ENCODE peak calls at places on chromosomes 6 and 20, in five cellular contexts. One of them, this sample, is unnamed.

GRCh38 chr6:1993049-1993448 is 252.4 kb downstream of the GMDS start:
- DNase-seq in A549: no peak
- DNase-seq in lower leg skin: no peak
- DNase-seq in foreskin fibroblast: no peak
- DNase-seq in astrocyte of the spinal cord: peak
- DNase-seq in this sample: peak

GRCh38 chr20:19867940-19868371 is 109.9 kb downstream of the RIN2 start:
- DNase-seq in A549: no peak
- DNase-seq in lower leg skin: no peak
- DNase-seq in foreskin fibroblast: no peak
- DNase-seq in astrocyte of the spinal cord: no peak
- DNase-seq in this sample: no peak

GRCh38 chr6:149963212-149963461 is 606 bp upstream of the ULBP1 start:
- DNase-seq in A549: peak
- DNase-seq in lower leg skin: no peak
- DNase-seq in foreskin fibroblast: peak
- DNase-seq in astrocyte of the spinal cord: peak
- DNase-seq in this sample: peak

GRCh38 chr20:49219924-49220831 is 962 bp downstream of the DDX27 start:
- DNase-seq in A549: no peak
- DNase-seq in lower leg skin: no peak
- DNase-seq in foreskin fibroblast: no peak
- DNase-seq in astrocyte of the spinal cord: no peak
- DNase-seq in this sample: no peak

GRCh38 chr6:63910863-63911665 is 275.5 kb downstream of the PHF3 start:
- DNase-seq in A549: no peak
- DNase-seq in lower leg skin: no peak
- DNase-seq in foreskin fibroblast: no peak
- DNase-seq in astrocyte of the spinal cord: no peak
- DNase-seq in this sample: peak

GRCh38 chr6:145569140-145569539 is 166.2 kb downstream of the EPM2A start:
- DNase-seq in A549: no peak
- DNase-seq in lower leg skin: no peak
- DNase-seq in foreskin fibroblast: peak
- DNase-seq in astrocyte of the spinal cord: peak
- DNase-seq in this sample: peak

GRCh38 chr20:61482425-61482887 is 230.4 kb downstream of the CDH4 start:
- DNase-seq in A549: no peak
- DNase-seq in lower leg skin: no peak
- DNase-seq in foreskin fibroblast: no peak
- DNase-seq in astrocyte of the spinal cord: no peak
- DNase-seq in this sample: no peak

GRCh38 chr6:31791324-31792089 is 4.0 kb downstream of the VARS1 start:
- DNase-seq in A549: peak
- DNase-seq in lower leg skin: no peak
- DNase-seq in foreskin fibroblast: no peak
- DNase-seq in astrocyte of the spinal cord: peak
- DNase-seq in this sample: peak

GRCh38 chr6:168150551-168151444 is 71.8 kb upstream of the FRMD1 start:
- DNase-seq in A549: peak
- DNase-seq in lower leg skin: peak
- DNase-seq in foreskin fibroblast: no peak
- DNase-seq in astrocyte of the spinal cord: no peak
- DNase-seq in this sample: no peak

GRCh38 chr20:60785817-60786216 is 466.2 kb upstream of the CDH4 start:
- DNase-seq in A549: no peak
- DNase-seq in lower leg skin: no peak
- DNase-seq in foreskin fibroblast: no peak
- DNase-seq in astrocyte of the spinal cord: no peak
- DNase-seq in this sample: no peak

DNA sequence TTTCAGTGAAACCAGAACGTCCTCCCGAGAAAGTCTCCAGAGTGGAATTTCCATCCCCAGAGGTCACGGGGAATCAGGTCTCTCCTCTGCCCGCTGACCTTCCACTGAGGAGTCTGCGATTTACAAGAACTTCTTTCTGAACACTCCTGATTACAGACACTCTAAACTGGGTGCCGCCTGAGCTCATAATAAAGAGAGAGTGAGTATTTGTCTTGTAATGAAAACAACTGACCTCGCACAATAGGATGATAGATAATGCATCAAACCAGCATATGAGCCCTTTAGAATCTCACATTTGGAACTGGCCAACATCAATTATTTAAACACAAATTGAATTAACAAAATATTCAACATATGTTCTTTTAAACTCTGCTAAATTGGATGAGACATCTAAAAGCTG is 47.5 kb downstream of the DLL1 start:
- DNase-seq in A549: no peak
- DNase-seq in lower leg skin: no peak
- DNase-seq in foreskin fibroblast: no peak
- DNase-seq in astrocyte of the spinal cord: no peak
- DNase-seq in this sample: no peak
- H3K4me3 ChIP-seq in A549: no peak
- H3K4me3 ChIP-seq in lower leg skin: no peak
- H3K4me3 ChIP-seq in foreskin fibroblast: no peak
- H3K4me3 ChIP-seq in astrocyte of the spinal cord: no peak
- H3K4me3 ChIP-seq in this sample: no peak

GRCh38 chr6:42502990-42503389 is 51.3 kb upstream of the TRERF1 start:
- DNase-seq in A549: no peak
- DNase-seq in lower leg skin: no peak
- DNase-seq in foreskin fibroblast: no peak
- DNase-seq in astrocyte of the spinal cord: no peak
- DNase-seq in this sample: no peak

GRCh38 chr6:42502127-42502526 is 50.4 kb upstream of the TRERF1 start:
- DNase-seq in A549: no peak
- DNase-seq in lower leg skin: no peak
- DNase-seq in foreskin fibroblast: no peak
- DNase-seq in astrocyte of the spinal cord: no peak
- DNase-seq in this sample: no peak

GRCh38 chr6:42503894-42504293 is 52.2 kb upstream of the TRERF1 start:
- DNase-seq in A549: no peak
- DNase-seq in lower leg skin: no peak
- DNase-seq in foreskin fibroblast: no peak
- DNase-seq in astrocyte of the spinal cord: no peak
- DNase-seq in this sample: no peak

GRCh38 chr6:42493914-42494539 is 42.3 kb upstream of the TRERF1 start:
- DNase-seq in A549: no peak
- DNase-seq in lower leg skin: no peak
- DNase-seq in foreskin fibroblast: no peak
- DNase-seq in astrocyte of the spinal cord: no peak
- DNase-seq in this sample: no peak

DNA sequence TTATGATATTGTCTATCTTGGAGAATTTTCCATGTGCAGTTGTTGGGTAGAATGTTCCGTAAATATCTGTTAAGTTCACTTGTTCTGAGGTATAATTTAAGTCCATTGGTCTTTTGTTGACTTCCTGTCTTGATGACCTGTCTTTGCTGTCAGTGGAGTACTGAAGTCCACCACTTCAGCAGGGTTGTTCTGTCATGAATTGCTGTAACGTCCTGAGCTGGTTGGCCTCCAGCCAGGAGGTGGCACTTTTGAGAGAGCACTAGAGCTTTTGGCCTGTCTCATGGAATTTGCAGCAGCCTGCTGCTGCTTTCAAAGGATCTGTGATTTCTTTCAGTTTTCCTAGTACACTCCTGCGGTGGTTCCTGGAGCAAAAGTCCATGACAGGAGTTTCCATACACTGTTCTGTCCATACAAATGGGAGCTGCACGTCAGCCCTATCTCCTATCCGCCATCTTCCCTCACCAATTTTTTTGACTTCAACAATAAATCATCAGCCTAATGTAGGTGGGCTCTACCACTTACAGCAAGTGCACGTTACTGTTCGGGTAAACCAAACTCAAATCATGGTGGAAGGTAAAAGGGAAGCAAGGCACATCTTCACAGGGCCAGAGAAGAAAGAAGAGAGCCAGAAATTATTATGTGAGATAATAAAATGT is 46.9 kb upstream of the TRERF1 start:
- DNase-seq in A549: no peak
- DNase-seq in lower leg skin: no peak
- DNase-seq in foreskin fibroblast: no peak
- DNase-seq in astrocyte of the spinal cord: no peak
- DNase-seq in this sample: no peak
- TF ChIP-seq CTCF in A549: no peak
- TF ChIP-seq CTCF in lower leg skin: no peak
- TF ChIP-seq CTCF in foreskin fibroblast: no peak
- TF ChIP-seq CTCF in astrocyte of the spinal cord: no peak
- TF ChIP-seq CTCF in this sample: no peak

GRCh38 chr20:62649140-62649539 is 6.8 kb downstream of the SLCO4A1 start:
- DNase-seq in A549: no peak
- DNase-seq in lower leg skin: no peak
- DNase-seq in foreskin fibroblast: no peak
- DNase-seq in astrocyte of the spinal cord: no peak
- DNase-seq in this sample: no peak

GRCh38 chr20:62651285-62652021 is 9.2 kb downstream of the SLCO4A1 start:
- DNase-seq in A549: no peak
- DNase-seq in lower leg skin: peak
- DNase-seq in foreskin fibroblast: peak
- DNase-seq in astrocyte of the spinal cord: no peak
- DNase-seq in this sample: peak

GRCh38 chr20:62652894-62653305 is 10.6 kb downstream of the SLCO4A1 start:
- DNase-seq in A549: no peak
- DNase-seq in lower leg skin: no peak
- DNase-seq in foreskin fibroblast: no peak
- DNase-seq in astrocyte of the spinal cord: no peak
- DNase-seq in this sample: no peak

GRCh38 chr20:62652051-62652893 is 10.0 kb downstream of the SLCO4A1 start:
- DNase-seq in A549: peak
- DNase-seq in lower leg skin: peak
- DNase-seq in foreskin fibroblast: peak
- DNase-seq in astrocyte of the spinal cord: peak
- DNase-seq in this sample: peak

DNA sequence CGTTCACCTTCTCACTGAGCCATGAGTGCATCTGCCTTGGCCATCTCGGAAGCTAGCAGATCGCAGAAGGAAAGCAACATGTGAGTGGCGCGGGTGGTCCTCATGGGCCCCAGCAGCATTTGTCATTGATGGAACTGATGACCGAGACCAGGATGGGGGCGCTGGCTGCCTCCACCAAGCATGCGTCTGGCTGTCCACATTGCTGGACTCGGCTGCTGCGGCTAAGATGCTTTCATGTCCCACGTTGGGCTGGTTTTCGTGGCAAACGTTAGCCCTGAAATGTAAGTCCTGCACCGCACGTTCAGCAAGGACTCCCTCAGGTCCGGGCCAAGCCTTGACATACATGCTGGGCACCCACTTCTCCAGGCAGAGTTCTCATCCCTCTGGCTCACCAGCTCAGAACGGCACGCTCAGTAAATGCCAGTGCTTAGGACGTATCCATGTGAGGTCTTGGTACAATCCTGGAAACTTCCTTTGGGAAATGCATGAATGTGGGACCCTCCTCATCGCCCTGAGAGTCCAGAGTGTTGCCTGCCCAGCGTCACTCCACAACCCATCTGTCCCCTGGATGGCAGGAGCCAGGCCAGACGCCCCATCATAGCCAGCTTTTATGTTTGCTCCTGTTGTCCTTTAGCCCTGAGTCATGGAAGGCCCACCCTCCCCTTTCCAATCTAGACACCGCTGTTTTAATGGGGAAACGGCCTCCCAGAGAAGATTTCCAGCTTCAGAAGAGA is 8.4 kb downstream of the SLCO4A1 start:
- DNase-seq in A549: no peak
- DNase-seq in lower leg skin: no peak
- DNase-seq in foreskin fibroblast: no peak
- DNase-seq in astrocyte of the spinal cord: no peak
- DNase-seq in this sample: no peak
- H3K4me3 ChIP-seq in A549: no peak
- H3K4me3 ChIP-seq in lower leg skin: no peak
- H3K4me3 ChIP-seq in foreskin fibroblast: no peak
- H3K4me3 ChIP-seq in astrocyte of the spinal cord: no peak
- H3K4me3 ChIP-seq in this sample: no peak

DNA sequence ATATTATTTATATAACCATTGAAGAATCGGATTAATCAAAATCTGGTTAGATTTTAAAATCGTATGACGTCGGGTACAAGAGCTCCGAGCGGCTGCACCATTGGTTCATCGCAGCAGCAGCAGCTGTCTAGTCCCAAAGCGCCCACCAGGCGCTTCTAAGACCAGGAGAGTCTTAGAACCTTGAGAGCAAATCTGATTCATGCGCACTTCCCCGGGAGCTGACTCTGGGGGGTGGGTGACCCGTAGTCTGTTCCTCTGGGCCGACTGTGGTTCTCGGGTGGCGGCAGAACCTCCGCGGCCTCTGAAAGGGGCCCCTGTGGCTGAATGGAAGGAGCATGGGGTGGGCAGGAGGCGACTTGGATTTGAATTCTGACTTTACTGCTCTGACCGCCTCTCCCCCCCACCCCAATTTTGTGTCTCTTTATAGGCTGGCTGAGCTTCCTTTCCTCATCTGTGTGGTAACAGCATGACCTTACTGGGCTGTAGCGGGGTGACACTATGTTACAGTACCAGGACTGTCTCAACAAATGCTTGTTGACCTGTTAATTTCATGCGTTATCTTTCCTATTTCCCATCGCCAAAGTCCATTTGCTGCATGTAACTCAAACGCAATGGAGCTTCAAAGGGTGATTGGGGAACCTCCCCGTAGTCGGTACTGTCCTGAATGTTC is 119.7 kb downstream of the RTN4IP1 start:
- DNase-seq in A549: no peak
- DNase-seq in lower leg skin: no peak
- DNase-seq in foreskin fibroblast: no peak
- DNase-seq in astrocyte of the spinal cord: peak
- DNase-seq in this sample: peak
- TF ChIP-seq CTCF in A549: no peak
- TF ChIP-seq CTCF in lower leg skin: no peak
- TF ChIP-seq CTCF in foreskin fibroblast: no peak
- TF ChIP-seq CTCF in astrocyte of the spinal cord: peak
- TF ChIP-seq CTCF in this sample: peak

GRCh38 chr6:766625-767024 is 73.7 kb upstream of the EXOC2 start:
- DNase-seq in A549: no peak
- DNase-seq in lower leg skin: no peak
- DNase-seq in foreskin fibroblast: peak
- DNase-seq in astrocyte of the spinal cord: no peak
- DNase-seq in this sample: no peak
- H3K4me3 ChIP-seq in A549: no peak
- H3K4me3 ChIP-seq in lower leg skin: no peak
- H3K4me3 ChIP-seq in foreskin fibroblast: peak
- H3K4me3 ChIP-seq in astrocyte of the spinal cord: no peak
- H3K4me3 ChIP-seq in this sample: no peak

DNA sequence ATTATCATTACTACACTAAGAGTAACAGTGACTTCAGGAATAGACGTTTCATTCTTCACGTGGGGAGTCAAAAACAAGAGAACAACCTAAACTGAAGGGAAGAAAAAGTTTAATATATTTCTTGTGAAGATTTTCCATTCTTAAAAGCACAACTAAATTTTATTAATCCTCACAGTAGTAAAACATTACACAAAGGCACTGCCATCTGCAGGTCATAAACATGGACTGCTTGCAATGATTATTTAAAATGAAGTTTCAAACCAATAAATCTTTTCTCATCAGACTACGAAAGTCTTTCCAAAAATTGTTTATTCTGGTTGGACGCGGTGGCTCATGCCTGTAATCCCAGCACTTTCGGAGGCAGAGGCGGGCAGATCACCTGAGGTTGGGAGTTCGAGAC is 2.6 kb downstream of the NCOA5 start:
- DNase-seq in A549: peak
- DNase-seq in lower leg skin: no peak
- DNase-seq in foreskin fibroblast: no peak
- DNase-seq in astrocyte of the spinal cord: peak
- DNase-seq in this sample: peak
- TF ChIP-seq CTCF in A549: peak
- TF ChIP-seq CTCF in lower leg skin: no peak
- TF ChIP-seq CTCF in foreskin fibroblast: peak
- TF ChIP-seq CTCF in astrocyte of the spinal cord: peak
- TF ChIP-seq CTCF in this sample: peak

GRCh38 chr6:127518710-127519468 is at the start of gene MTCL3:
- DNase-seq in A549: peak
- DNase-seq in lower leg skin: no peak
- DNase-seq in foreskin fibroblast: peak
- DNase-seq in astrocyte of the spinal cord: peak
- DNase-seq in this sample: peak
- H3K4me3 ChIP-seq in A549: peak
- H3K4me3 ChIP-seq in lower leg skin: no peak
- H3K4me3 ChIP-seq in foreskin fibroblast: peak
- H3K4me3 ChIP-seq in astrocyte of the spinal cord: peak
- H3K4me3 ChIP-seq in this sample: peak